ENCODE peak calls at places on chromosomes 3 and 15, in seven cellular contexts. Q is neural progenitor cell; P is anterior cingulate cortex; Y is HAP-1; S is D341Med; J is GM06990; E is activated CD4-positive, alpha-beta T cell treated with anti-CD3 and anti-CD28 coated beads for 1 hour. K is an unnamed sample.

GRCh38 chr15:81749667-81750360 is 296.0 kb downstream of the MEX3B start:
- DNase-seq in Y (no peak), E (no peak), P (no peak), Q (peak), J (no peak), S (no peak), K (peak)

GRCh38 chr3:120171134-120171863 is 77.1 kb upstream of the GSK3B start:
- DNase-seq in S (no peak), E (no peak), P (no peak), Q (no peak), J (no peak), Y (no peak), K (no peak)

GRCh38 chr3:146929696-146930095 is 324.6 kb upstream of the PLSCR5 start:
- DNase-seq in P (no peak), Q (no peak), Y (no peak), J (no peak), E (no peak), S (no peak), K (no peak)

GRCh38 chr3:108127301-108127988 is 36.6 kb upstream of the CD47 start:
- DNase-seq in Y (no peak), S (no peak), E (peak), P (no peak), J (peak), Q (peak), K (no peak)

GRCh38 chr15:99999282-100000070 is 266.2 kb upstream of the LYSMD4 start:
- DNase-seq in J (no peak), E (no peak), Y (no peak), P (no peak), S (no peak), Q (no peak), K (peak)

GRCh38 chr3:47337656-47338055 is 43.2 kb upstream of the PTPN23 start:
- DNase-seq in Q (no peak), E (no peak), Y (no peak), S (no peak), J (no peak), P (no peak), K (no peak)

GRCh38 chr15:42091753-42092665 is 2.4 kb downstream of the PLA2G4D start:
- DNase-seq in P (no peak), Y (no peak), Q (peak), E (no peak), J (no peak), S (no peak), K (no peak)

GRCh38 chr15:71880276-71880675 is 69.9 kb downstream of the NR2E3 start:
- DNase-seq in Y (peak), J (no peak), Q (peak), S (no peak), P (no peak), E (no peak), K (no peak)

GRCh38 chr3:48561045-48561736 is 2.4 kb downstream of the UCN2 start:
- DNase-seq in Q (peak), P (no peak), E (no peak), J (no peak), S (no peak), Y (no peak), K (peak)

GRCh38 chr3:150751781-150752263 is 11.1 kb downstream of the SIAH2 start:
- DNase-seq in P (no peak), Y (no peak), E (no peak), Q (no peak), J (no peak), S (no peak), K (peak)

GRCh38 chr3:53259427-53260259 is 3.8 kb upstream of the TKT start:
- DNase-seq in Y (no peak), Q (no peak), P (no peak), J (no peak), S (no peak), E (no peak), K (no peak)

GRCh38 chr3:9883676-9884554 is 3.9 kb upstream of the CIDEC start:
- DNase-seq in Y (no peak), E (no peak), J (no peak), S (no peak), Q (no peak), P (no peak), K (no peak)

GRCh38 chr15:67140078-67140833 is 74.9 kb downstream of the SMAD3 start:
- DNase-seq in Y (no peak), P (no peak), E (no peak), Q (no peak), S (no peak), J (peak), K (no peak)

GRCh38 chr3:177816667-177817208 is 619.5 kb upstream of the TBL1XR1 start:
- DNase-seq in Y (no peak), J (no peak), E (no peak), S (no peak), P (no peak), Q (no peak), K (no peak)

GRCh38 chr3:15023249-15023648 is 41.9 kb downstream of the MRPS25 start:
- DNase-seq in E (no peak), S (no peak), J (no peak), Q (no peak), P (no peak), Y (no peak), K (no peak)

GRCh38 chr15:92809880-92810361 is 90.2 kb upstream of the CHD2 start:
- DNase-seq in Q (peak), S (no peak), Y (peak), E (no peak), P (no peak), J (peak), K (peak)

GRCh38 chr15:64791401-64791800 is 16.0 kb upstream of the RBPMS2 start:
- DNase-seq in J (no peak), S (peak), E (no peak), P (no peak), Q (no peak), Y (no peak), K (no peak)

GRCh38 chr15:40847225-40847961 is 3.5 kb downstream of the SPINT1 start:
- DNase-seq in P (no peak), Y (peak), S (peak), E (no peak), J (peak), Q (peak), K (peak)

GRCh38 chr15:23857028-23857641 is 170.0 kb upstream of the NDN start:
- DNase-seq in Y (no peak), Q (peak), J (no peak), S (peak), P (no peak), E (no peak), K (peak)

GRCh38 chr3:23712656-23713559 is 92.8 kb upstream of the UBE2E1 start:
- DNase-seq in Q (peak), P (no peak), Y (no peak), J (no peak), S (peak), E (no peak), K (peak)

GRCh38 chr3:55511895-55512585 is 24.9 kb upstream of the WNT5A start:
- DNase-seq in Q (no peak), P (no peak), S (no peak), J (no peak), Y (no peak), E (no peak), K (peak)

GRCh38 chr15:89506026-89506686 is 9.8 kb upstream of the RHCG start:
- DNase-seq in Q (no peak), S (no peak), Y (no peak), P (no peak), J (no peak), E (no peak), K (no peak)

GRCh38 chr15:66214236-66214635 is 39.3 kb downstream of the MEGF11 start:
- DNase-seq in Y (no peak), E (no peak), P (no peak), J (no peak), S (no peak), Q (no peak), K (no peak)

GRCh38 chr3:138068046-138068445 is 47.4 kb downstream of the DZIP1L start:
- DNase-seq in P (no peak), J (no peak), S (no peak), Y (no peak), E (no peak), Q (no peak), K (no peak)

GRCh38 chr3:13280856-13281656 is 139.1 kb downstream of the NUP210 start:
- DNase-seq in P (no peak), J (no peak), Q (no peak), Y (no peak), S (no peak), E (no peak), K (no peak)

GRCh38 chr3:71979155-71979554 is 194.2 kb upstream of the PROK2 start:
- DNase-seq in Y (no peak), P (no peak), J (no peak), S (no peak), E (no peak), Q (no peak), K (peak)

GRCh38 chr3:52982839-52983238 is 63.0 kb downstream of the SFMBT1 start:
- DNase-seq in Q (no peak), Y (no peak), S (no peak), J (no peak), E (no peak), P (no peak), K (no peak)

GRCh38 chr15:70833897-70834765 is 19.8 kb downstream of the LARP6 start:
- DNase-seq in J (no peak), S (no peak), E (no peak), Q (no peak), P (no peak), Y (no peak), K (peak)

GRCh38 chr3:142863010-142863787 is 25.7 kb downstream of the PCOLCE2 start:
- DNase-seq in S (no peak), P (no peak), Y (no peak), Q (peak), E (no peak), J (no peak), K (no peak)

GRCh38 chr15:65057549-65057940 is 10.2 kb downstream of the RASL12 start:
- DNase-seq in P (no peak), Q (no peak), J (no peak), E (no peak), S (no peak), Y (no peak), K (no peak)

GRCh38 chr3:120622870-120623718 is 27.0 kb downstream of the NDUFB4 start:
- DNase-seq in P (no peak), S (no peak), E (no peak), J (no peak), Y (no peak), Q (peak), K (no peak)

GRCh38 chr3:70471464-70472342 is 159.3 kb upstream of the MDFIC2 start:
- DNase-seq in E (no peak), J (no peak), Y (peak), P (no peak), S (no peak), Q (no peak), K (peak)

GRCh38 chr3:117963858-117964257 is 1070.8 kb downstream of the IGSF11 start:
- DNase-seq in Q (no peak), P (no peak), Y (no peak), S (no peak), E (no peak), J (no peak), K (no peak)

GRCh38 chr3:171407746-171408145 is 52.5 kb downstream of the TNIK start:
- DNase-seq in E (no peak), Y (no peak), J (no peak), S (no peak), Q (no peak), P (no peak), K (no peak)